ENCODE peak calls at places on chromosomes 5 and 9, in six cellular contexts. D is mammary epithelial cell; I is BE2C; S is endothelial cell; O is spleen; A is CD4-positive, alpha-beta T cell. G is an unnamed sample.

GRCh38 chr9:16912197-16912596 is 41.7 kb upstream of the BNC2 start:
- DNase-seq in D (no peak), I (no peak), S (no peak), O (no peak), A (no peak), G (no peak)

GRCh38 chr5:148297695-148298094 is 14.5 kb upstream of the SPINK7 start:
- DNase-seq in D (peak; percentile 16), I (no peak), S (no peak), O (no peak), A (no peak), G (no peak)

GRCh38 chr5:18975624-18976023 is 1012.4 kb downstream of the CDH18 start:
- DNase-seq in D (no peak), I (no peak), S (no peak), O (no peak), A (no peak), G (no peak)

GRCh38 chr5:88145205-88145602 is 123.4 kb downstream of the TMEM161B start:
- DNase-seq in D (no peak), I (no peak), S (peak; percentile 4), O (no peak), A (no peak), G (no peak)

GRCh38 chr5:35990941-35991592 is at the start of gene UGT3A1:
- DNase-seq in D (no peak), I (no peak), S (peak; percentile 25), O (no peak), A (no peak), G (no peak)

GRCh38 chr5:172437445-172438303 is 16.7 kb downstream of the SH3PXD2B start:
- DNase-seq in D (peak; percentile 72), I (peak; percentile 94), S (no peak), O (no peak), A (no peak), G (no peak)

GRCh38 chr9:113381909-113382411 is 5.2 kb upstream of the HDHD3 start:
- DNase-seq in D (peak; percentile 26), I (no peak), S (no peak), O (peak; percentile 4), A (no peak), G (no peak)

GRCh38 chr9:14131353-14132088 is 182.4 kb downstream of the NFIB start:
- DNase-seq in D (no peak), I (peak; percentile 23), S (no peak), O (no peak), A (no peak), G (no peak)

GRCh38 chr9:82124090-82124489 is 135.5 kb downstream of the SPATA31D1 start:
- DNase-seq in D (peak; percentile 74), I (no peak), S (no peak), O (no peak), A (no peak), G (no peak)

GRCh38 chr5:83721878-83722779 is 1.5 kb upstream of the HAPLN1 start:
- DNase-seq in D (peak; percentile 57), I (peak; percentile 87), S (peak; percentile 84), O (peak; percentile 72), A (no peak), G (no peak)

GRCh38 chr9:7813030-7813429 is 13.5 kb upstream of the DMAC1 start:
- DNase-seq in D (no peak), I (no peak), S (no peak), O (no peak), A (no peak), G (no peak)

GRCh38 chr5:16392718-16393117 is 72.9 kb downstream of the ZNF622 start:
- DNase-seq in D (no peak), I (peak; percentile 70), S (no peak), O (no peak), A (no peak), G (no peak)

GRCh38 chr5:75335952-75336624 is 932 bp upstream of the HMGCR start:
- DNase-seq in D (peak; percentile 78), I (peak; percentile 61), S (peak; percentile 25), O (no peak), A (no peak), G (no peak)

GRCh38 chr5:172150514-172151425 is 37.3 kb downstream of the STK10 start:
- DNase-seq in D (no peak), I (no peak), S (no peak), O (peak; percentile 92), A (no peak), G (no peak)

GRCh38 chr9:122821278-122821952 is 7.0 kb downstream of the PDCL start:
- DNase-seq in D (no peak), I (no peak), S (no peak), O (no peak), A (no peak), G (no peak)

GRCh38 chr9:31393240-31393639 is 991.2 kb upstream of the ACO1 start:
- DNase-seq in D (peak; percentile 18), I (no peak), S (no peak), O (no peak), A (no peak), G (no peak)

GRCh38 chr5:92560698-92561361 is 1020.2 kb downstream of the NR2F1-AS1 start:
- DNase-seq in D (no peak), I (no peak), S (no peak), O (no peak), A (no peak), G (no peak)

GRCh38 chr9:78821126-78821822 is 524.3 kb downstream of the PSAT1 start:
- DNase-seq in D (peak; percentile 29), I (no peak), S (peak; percentile 5), O (no peak), A (no peak), G (no peak)

GRCh38 chr9:35904966-35905781 is 828 bp upstream of the HRCT1 start:
- DNase-seq in D (peak; percentile 47), I (no peak), S (no peak), O (no peak), A (no peak), G (no peak)

GRCh38 chr5:154214236-154215106 is 23.9 kb downstream of the GALNT10 start:
- DNase-seq in D (peak; percentile 82), I (no peak), S (no peak), O (no peak), A (no peak), G (no peak)

GRCh38 chr9:91500509-91501011 is 76.9 kb upstream of the NFIL3 start:
- DNase-seq in D (peak; percentile 71), I (no peak), S (no peak), O (no peak), A (no peak), G (no peak)

GRCh38 chr5:107467137-107467932 is 203.4 kb downstream of the EFNA5 start:
- DNase-seq in D (no peak), I (no peak), S (peak; percentile 15), O (no peak), A (no peak), G (no peak)

GRCh38 chr5:107469485-107469884 is 201.3 kb downstream of the EFNA5 start:
- DNase-seq in D (peak; percentile 93), I (no peak), S (no peak), O (no peak), A (no peak), G (no peak)

GRCh38 chr5:107470007-107470582 is 200.6 kb downstream of the EFNA5 start:
- DNase-seq in D (peak; percentile 63), I (no peak), S (no peak), O (no peak), A (no peak), G (no peak)

GRCh38 chr5:107468286-107468685 is 202.5 kb downstream of the EFNA5 start:
- DNase-seq in D (no peak), I (no peak), S (no peak), O (no peak), A (no peak), G (no peak)

DNA sequence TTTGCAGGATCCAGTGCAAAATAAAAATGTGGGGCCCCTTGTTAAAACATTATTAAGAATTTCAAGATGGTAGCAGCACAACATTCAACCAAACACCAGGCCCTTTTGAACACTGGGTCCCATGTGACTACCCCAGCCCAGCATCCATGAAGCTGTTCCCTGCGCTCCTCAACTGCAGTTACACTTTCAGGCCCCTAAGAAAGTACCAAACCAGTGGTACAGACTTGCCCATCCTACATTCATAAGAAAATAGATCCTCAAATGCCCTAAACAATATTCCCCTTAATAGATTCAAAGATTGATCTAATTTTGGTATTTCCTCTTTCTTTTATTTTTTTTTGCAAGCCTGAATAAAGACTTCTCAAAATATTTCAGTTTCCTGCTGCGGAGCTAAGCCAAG is 201.7 kb downstream of the EFNA5 start:
- DNase-seq in D (no peak), I (no peak), S (no peak), O (no peak), A (no peak), G (no peak)
- TF ChIP-seq CTCF in D (no peak), I (no peak), S (no peak), O (no peak), A (no peak), G (no peak)

GRCh38 chr5:73297430-73297829 is 124.4 kb downstream of the TMEM174 start:
- DNase-seq in D (no peak), I (no peak), S (no peak), O (no peak), A (no peak), G (no peak)

GRCh38 chr5:73296772-73297171 is 123.8 kb downstream of the TMEM174 start:
- DNase-seq in D (peak; percentile 51), I (no peak), S (no peak), O (no peak), A (no peak), G (no peak)

GRCh38 chr5:73292816-73293459 is 119.9 kb downstream of the TMEM174 start:
- DNase-seq in D (no peak), I (no peak), S (no peak), O (no peak), A (no peak), G (no peak)

GRCh38 chr5:73298251-73299016 is 125.4 kb downstream of the TMEM174 start:
- DNase-seq in D (peak; percentile 14), I (no peak), S (no peak), O (no peak), A (no peak), G (no peak)

GRCh38 chr5:73295447-73295846 is 122.5 kb downstream of the TMEM174 start:
- DNase-seq in D (no peak), I (no peak), S (no peak), O (no peak), A (no peak), G (no peak)
- TF ChIP-seq CTCF in D (no peak), I (peak; percentile 35), S (no peak), O (no peak), A (no peak), G (no peak)

DNA sequence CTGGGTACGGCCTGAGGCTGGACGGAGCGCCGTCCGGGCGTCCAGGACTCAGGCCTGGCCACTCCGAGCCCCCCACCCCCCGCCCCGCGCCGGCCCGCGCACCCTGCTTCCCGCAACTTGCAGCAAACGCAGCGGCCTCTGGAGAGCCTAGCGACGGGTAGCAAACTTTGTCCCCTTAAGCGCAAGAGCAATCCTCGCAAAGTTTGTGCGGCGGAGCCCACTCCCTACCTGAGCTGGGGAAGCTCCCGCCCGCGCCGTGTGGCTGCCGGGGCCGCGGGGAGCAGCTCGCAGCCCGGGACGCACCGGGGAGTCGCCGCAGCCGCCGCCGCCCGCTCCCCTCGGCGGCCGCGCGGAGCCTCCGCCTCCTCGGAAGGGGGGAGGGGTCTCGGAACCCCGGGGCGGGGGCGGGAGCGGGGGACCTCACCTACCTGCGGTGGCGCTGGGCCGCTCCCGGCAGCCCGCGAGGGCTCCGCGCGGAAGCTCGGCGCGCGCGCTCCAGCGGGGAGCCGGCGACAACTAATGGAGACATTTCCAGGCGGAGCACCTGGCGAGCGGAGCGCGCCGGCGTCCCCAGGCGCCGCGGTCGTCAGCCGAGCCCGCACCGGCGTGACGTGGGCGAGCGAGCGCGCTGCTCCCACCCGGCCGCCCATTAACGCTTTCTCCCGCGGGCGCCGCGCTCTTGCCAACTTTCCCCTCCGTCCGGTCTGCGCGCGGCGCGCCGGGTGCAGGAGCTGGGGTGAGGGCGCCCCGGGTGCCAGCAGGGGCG is 4.1 kb upstream of the IRX4 start:
- DNase-seq in D (peak; percentile 53), I (no peak), S (no peak), O (peak; percentile 47), A (no peak), G (no peak)
- TF ChIP-seq CTCF in D (peak; percentile 5), I (no peak), S (no peak), O (no peak), A (no peak), G (no peak)

GRCh38 chr9:134227451-134228411 is 63.4 kb upstream of the RNU6ATAC start:
- DNase-seq in D (no peak), I (no peak), S (no peak), O (no peak), A (no peak), G (no peak)
- TF ChIP-seq CTCF in D (no peak), I (no peak), S (no peak), O (no peak), A (no peak), G (no peak)